ENCODE peak calls at places on chromosomes 12 and 14, in nine cellular contexts. S, G, D, B, M, Z, O, R and Q are unnamed samples.

GRCh38 chr12:10618338-10618987 is 5.1 kb upstream of the MAGOHB start:
- DNase-seq in D (no peak), O (peak), G (no peak), B (no peak), Z (no peak), M (no peak), S (peak), R (peak), Q (no peak)

GRCh38 chr12:51932218-51933076 is 19.1 kb upstream of the ACVR1B start:
- DNase-seq in S (no peak), Z (no peak), O (no peak), R (no peak), D (no peak), B (no peak), M (no peak), G (no peak), Q (no peak)

GRCh38 chr14:83300454-83301064 is 1766.9 kb upstream of the SEL1L start:
- DNase-seq in B (no peak), G (no peak), D (no peak), R (no peak), S (no peak), O (peak), M (no peak), Z (no peak), Q (no peak)

GRCh38 chr12:45728625-45729232 is 777 bp upstream of the ARID2 start:
- DNase-seq in M (peak), Z (peak), O (peak), S (peak), R (peak), D (peak), B (peak), G (peak), Q (peak)

GRCh38 chr12:98439471-98440164 is 75.8 kb upstream of the TMPO start:
- DNase-seq in R (no peak), G (no peak), B (no peak), M (no peak), O (peak), Z (no peak), S (no peak), D (no peak), Q (no peak)

GRCh38 chr14:69204753-69205152 is 13.5 kb downstream of the EXD2 start:
- DNase-seq in D (no peak), O (no peak), B (no peak), G (no peak), M (no peak), Z (no peak), R (no peak), S (no peak), Q (no peak)

GRCh38 chr12:79566452-79566851 is 124.3 kb downstream of the PAWR start:
- DNase-seq in B (no peak), D (no peak), O (no peak), M (no peak), G (no peak), Z (no peak), S (no peak), R (no peak), Q (no peak)

GRCh38 chr14:35355981-35356839 is 48.3 kb downstream of the NFKBIA start:
- DNase-seq in B (no peak), O (no peak), Z (no peak), R (peak), D (no peak), S (no peak), G (no peak), M (no peak), Q (no peak)

DNA sequence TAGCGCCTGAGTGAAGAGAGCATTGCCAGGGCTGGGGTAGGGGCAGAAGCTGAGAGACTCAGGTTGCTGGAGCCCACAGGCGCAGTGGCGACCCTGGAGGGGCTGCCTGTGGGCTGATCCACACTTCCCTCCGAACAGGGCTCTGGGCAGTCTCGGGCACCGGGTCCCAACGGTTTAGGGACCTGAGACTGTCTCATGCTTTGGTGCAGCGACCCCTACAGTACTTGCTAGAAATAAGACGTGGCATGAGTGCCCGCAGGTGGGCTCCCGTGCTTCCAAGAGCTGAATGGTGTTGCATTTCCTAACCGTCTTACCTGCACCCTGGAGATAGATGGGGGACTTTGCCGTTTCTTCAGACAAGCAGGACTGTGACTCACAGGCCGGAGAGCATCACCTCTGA is 57.4 kb downstream of the AACS start:
- DNase-seq in D (no peak), R (no peak), B (no peak), S (no peak), M (no peak), G (no peak), Z (no peak), O (no peak), Q (no peak)
- TF ChIP-seq CTCF in D (no peak), R (no peak), B (no peak), S (no peak), M (no peak), G (no peak), Z (no peak), O (no peak), Q (no peak)

GRCh38 chr14:93733646-93734045 is 54.6 kb downstream of the PRIMA1 start:
- DNase-seq in Z (no peak), B (no peak), S (no peak), D (no peak), O (no peak), R (no peak), G (no peak), M (no peak), Q (no peak)

GRCh38 chr14:93737574-93737973 is 50.7 kb downstream of the PRIMA1 start:
- DNase-seq in G (no peak), O (no peak), M (no peak), D (no peak), Z (no peak), S (no peak), B (no peak), R (no peak), Q (no peak)

GRCh38 chr14:93734961-93735360 is 53.3 kb downstream of the PRIMA1 start:
- DNase-seq in S (no peak), M (no peak), Z (no peak), R (no peak), D (no peak), O (no peak), B (no peak), G (no peak), Q (no peak)

GRCh38 chr14:93734086-93734822 is 54.0 kb downstream of the PRIMA1 start:
- DNase-seq in G (no peak), B (no peak), O (no peak), R (no peak), Z (no peak), D (no peak), S (no peak), M (no peak), Q (no peak)

GRCh38 chr14:93736378-93737014 is 51.8 kb downstream of the PRIMA1 start:
- DNase-seq in B (peak), S (no peak), R (no peak), D (no peak), M (no peak), G (no peak), O (no peak), Z (no peak), Q (no peak)
- TF ChIP-seq CTCF in B (peak), S (no peak), R (peak), D (no peak), M (peak), G (no peak), O (no peak), Z (no peak), Q (no peak)

GRCh38 chr14:73594491-73594890 is 2.8 kb downstream of the ACOT4 start:
- DNase-seq in R (no peak), Z (no peak), B (no peak), M (no peak), S (no peak), D (no peak), O (no peak), G (no peak), Q (no peak)

GRCh38 chr14:73589128-73589527 is 2.5 kb upstream of the ACOT4 start:
- DNase-seq in S (no peak), O (no peak), Z (no peak), G (no peak), B (no peak), R (no peak), M (no peak), D (no peak), Q (no peak)

DNA sequence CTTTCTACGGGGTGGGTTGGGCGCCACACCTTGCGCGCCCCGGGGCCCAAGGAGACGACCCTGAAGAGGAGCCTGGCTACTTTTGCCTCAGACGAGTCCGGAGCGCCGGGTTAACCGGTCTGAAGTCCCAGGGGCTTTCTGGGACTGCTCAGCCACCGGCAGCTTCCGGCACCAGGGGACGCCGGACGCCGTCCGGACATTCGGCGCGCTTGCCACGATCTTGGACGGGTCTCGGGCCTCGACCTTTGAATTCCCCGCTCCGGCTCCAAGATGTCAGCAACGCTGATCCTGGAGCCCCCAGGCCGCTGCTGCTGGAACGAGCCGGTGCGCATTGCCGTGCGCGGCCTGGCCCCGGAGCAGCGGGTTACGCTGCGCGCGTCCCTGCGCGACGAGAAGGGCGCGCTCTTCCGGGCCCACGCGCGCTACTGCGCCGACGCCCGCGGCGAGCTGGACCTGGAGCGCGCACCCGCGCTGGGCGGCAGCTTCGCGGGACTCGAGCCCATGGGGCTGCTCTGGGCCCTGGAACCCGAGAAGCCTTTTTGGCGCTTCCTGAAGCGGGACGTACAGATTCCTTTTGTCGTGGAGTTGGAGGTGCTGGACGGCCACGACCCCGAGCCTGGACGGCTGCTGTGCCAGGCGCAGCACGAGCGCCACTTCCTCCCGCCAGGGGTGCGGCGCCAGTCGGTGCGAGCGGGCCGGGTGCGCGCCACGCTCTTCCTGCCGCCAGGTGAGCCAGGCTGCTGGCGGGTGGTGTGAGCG is at the start of gene ACOT4:
- DNase-seq in M (no peak), B (peak), O (peak), S (no peak), R (no peak), G (peak), D (no peak), Z (no peak), Q (no peak)
- TF ChIP-seq CTCF in M (peak), B (peak), O (no peak), S (no peak), R (no peak), G (peak), D (no peak), Z (no peak), Q (no peak)

GRCh38 chr14:100653409-100653808 is 66.2 kb upstream of the BEGAIN start:
- DNase-seq in B (no peak), S (no peak), O (no peak), Z (no peak), D (no peak), M (no peak), G (no peak), R (no peak), Q (no peak)
- TF ChIP-seq CTCF in B (peak), S (peak), O (peak), Z (peak), D (peak), M (peak), G (peak), R (peak), Q (peak)

GRCh38 chr12:4037747-4038312 is 164.6 kb upstream of the PARP11 start:
- DNase-seq in Z (no peak), S (no peak), R (no peak), B (peak), O (peak), M (no peak), G (no peak), D (no peak), Q (no peak)
- TF ChIP-seq CTCF in Z (peak), S (peak), R (peak), B (peak), O (peak), M (peak), G (peak), D (peak), Q (peak)